ENCODE peak calls at places on chromosomes 12 and 14, in seven cellular contexts. One of them, this sample, is unnamed.

GRCh38 chr14:94971750-94972149 is 185.6 kb downstream of the DICER1 start:
- DNase-seq in tibial artery: peak; percentile 80
- DNase-seq in fibroblast of mammary gland: peak; percentile 47
- DNase-seq in foreskin fibroblast: no peak
- DNase-seq in pancreas: no peak
- DNase-seq in RWPE1: no peak
- DNase-seq in omental fat pad: no peak
- DNase-seq in this sample: peak; percentile 21

GRCh38 chr14:35883677-35884293 is 57.6 kb downstream of the BRMS1L start:
- DNase-seq in tibial artery: no peak
- DNase-seq in fibroblast of mammary gland: peak; percentile 35
- DNase-seq in foreskin fibroblast: no peak
- DNase-seq in pancreas: no peak
- DNase-seq in RWPE1: peak; percentile 27
- DNase-seq in omental fat pad: no peak
- DNase-seq in this sample: no peak

GRCh38 chr14:105562713-105563346 is 36.4 kb downstream of the TMEM121 start:
- DNase-seq in tibial artery: no peak
- DNase-seq in fibroblast of mammary gland: no peak
- DNase-seq in foreskin fibroblast: no peak
- DNase-seq in pancreas: no peak
- DNase-seq in RWPE1: no peak
- DNase-seq in omental fat pad: no peak
- DNase-seq in this sample: no peak

GRCh38 chr14:73715707-73716106 is 1.5 kb upstream of the PNMA1 start:
- DNase-seq in tibial artery: no peak
- DNase-seq in fibroblast of mammary gland: no peak
- DNase-seq in foreskin fibroblast: no peak
- DNase-seq in pancreas: no peak
- DNase-seq in RWPE1: no peak
- DNase-seq in omental fat pad: no peak
- DNase-seq in this sample: no peak

GRCh38 chr12:49160415-49160814 is 28.5 kb downstream of the TUBA1A start:
- DNase-seq in tibial artery: no peak
- DNase-seq in fibroblast of mammary gland: no peak
- DNase-seq in foreskin fibroblast: no peak
- DNase-seq in pancreas: no peak
- DNase-seq in RWPE1: no peak
- DNase-seq in omental fat pad: no peak
- DNase-seq in this sample: no peak

GRCh38 chr12:106584104-106585064 is 1.6 kb downstream of the RFX4 start:
- DNase-seq in tibial artery: no peak
- DNase-seq in fibroblast of mammary gland: no peak
- DNase-seq in foreskin fibroblast: no peak
- DNase-seq in pancreas: no peak
- DNase-seq in RWPE1: no peak
- DNase-seq in omental fat pad: no peak
- DNase-seq in this sample: no peak

GRCh38 chr12:130916251-130916911 is 37.3 kb upstream of the ADGRD1 start:
- DNase-seq in tibial artery: peak; percentile 69
- DNase-seq in fibroblast of mammary gland: peak; percentile 60
- DNase-seq in foreskin fibroblast: peak; percentile 50
- DNase-seq in pancreas: peak; percentile 78
- DNase-seq in RWPE1: peak; percentile 29
- DNase-seq in omental fat pad: no peak
- DNase-seq in this sample: peak; percentile 51

GRCh38 chr14:57871487-57872080 is 5.7 kb upstream of the SLC35F4 start:
- DNase-seq in tibial artery: no peak
- DNase-seq in fibroblast of mammary gland: peak; percentile 82
- DNase-seq in foreskin fibroblast: peak; percentile 31
- DNase-seq in pancreas: no peak
- DNase-seq in RWPE1: peak; percentile 48
- DNase-seq in omental fat pad: no peak
- DNase-seq in this sample: no peak

GRCh38 chr12:27623645-27624044 is 72.6 kb upstream of the REP15 start:
- DNase-seq in tibial artery: no peak
- DNase-seq in fibroblast of mammary gland: peak; percentile 75
- DNase-seq in foreskin fibroblast: peak; percentile 31
- DNase-seq in pancreas: no peak
- DNase-seq in RWPE1: no peak
- DNase-seq in omental fat pad: no peak
- DNase-seq in this sample: no peak

GRCh38 chr12:86710110-86710509 is 453.9 kb upstream of the MGAT4C start:
- DNase-seq in tibial artery: no peak
- DNase-seq in fibroblast of mammary gland: peak; percentile 50
- DNase-seq in foreskin fibroblast: peak; percentile 51
- DNase-seq in pancreas: no peak
- DNase-seq in RWPE1: no peak
- DNase-seq in omental fat pad: no peak
- DNase-seq in this sample: no peak

GRCh38 chr12:105474672-105475071 is 144.2 kb downstream of the C12orf75 start:
- DNase-seq in tibial artery: no peak
- DNase-seq in fibroblast of mammary gland: peak; percentile 33
- DNase-seq in foreskin fibroblast: peak; percentile 30
- DNase-seq in pancreas: no peak
- DNase-seq in RWPE1: peak; percentile 26
- DNase-seq in omental fat pad: no peak
- DNase-seq in this sample: peak; percentile 46

GRCh38 chr12:116264525-116265070 is 12.9 kb downstream of the MED13L start:
- DNase-seq in tibial artery: no peak
- DNase-seq in fibroblast of mammary gland: no peak
- DNase-seq in foreskin fibroblast: no peak
- DNase-seq in pancreas: no peak
- DNase-seq in RWPE1: no peak
- DNase-seq in omental fat pad: no peak
- DNase-seq in this sample: no peak

GRCh38 chr12:2877959-2878732 is 1.1 kb downstream of the RHNO1 start:
- DNase-seq in tibial artery: peak; percentile 60
- DNase-seq in fibroblast of mammary gland: peak; percentile 40
- DNase-seq in foreskin fibroblast: peak; percentile 41
- DNase-seq in pancreas: no peak
- DNase-seq in RWPE1: no peak
- DNase-seq in omental fat pad: no peak
- DNase-seq in this sample: no peak

GRCh38 chr14:92670177-92670576 is 78.2 kb downstream of the LGMN start:
- DNase-seq in tibial artery: no peak
- DNase-seq in fibroblast of mammary gland: peak; percentile 96
- DNase-seq in foreskin fibroblast: peak; percentile 95
- DNase-seq in pancreas: no peak
- DNase-seq in RWPE1: no peak
- DNase-seq in omental fat pad: no peak
- DNase-seq in this sample: no peak
- TF ChIP-seq CTCF in tibial artery: no peak
- TF ChIP-seq CTCF in fibroblast of mammary gland: peak; percentile 50
- TF ChIP-seq CTCF in foreskin fibroblast: peak; percentile 32
- TF ChIP-seq CTCF in pancreas: no peak
- TF ChIP-seq CTCF in RWPE1: peak; percentile 29
- TF ChIP-seq CTCF in omental fat pad: no peak
- TF ChIP-seq CTCF in this sample: peak; percentile 40

DNA sequence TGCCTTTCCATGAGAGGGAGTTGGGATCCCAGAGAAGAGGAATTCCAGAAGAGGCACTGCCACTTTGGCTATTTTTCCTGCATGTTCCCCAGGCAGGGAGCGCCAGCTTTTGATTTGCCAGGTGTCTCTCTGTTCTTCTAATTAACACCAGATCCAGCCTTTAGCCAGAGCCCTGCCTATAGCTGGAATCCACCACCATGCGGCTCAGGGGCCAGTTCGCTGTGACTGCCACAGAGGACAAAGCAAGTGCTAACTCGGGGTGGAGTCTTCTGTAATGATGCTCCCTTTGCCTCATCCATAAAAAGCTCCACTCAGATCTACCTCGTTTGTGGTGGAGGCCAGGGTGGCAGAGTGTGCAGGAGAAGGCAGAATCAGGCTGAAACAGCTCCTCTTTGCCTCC is 17.9 kb upstream of the CTDSP2 start:
- DNase-seq in tibial artery: no peak
- DNase-seq in fibroblast of mammary gland: no peak
- DNase-seq in foreskin fibroblast: peak; percentile 46
- DNase-seq in pancreas: no peak
- DNase-seq in RWPE1: no peak
- DNase-seq in omental fat pad: no peak
- DNase-seq in this sample: no peak
- TF ChIP-seq CTCF in tibial artery: peak; percentile 4
- TF ChIP-seq CTCF in fibroblast of mammary gland: no peak
- TF ChIP-seq CTCF in foreskin fibroblast: no peak
- TF ChIP-seq CTCF in pancreas: no peak
- TF ChIP-seq CTCF in RWPE1: no peak
- TF ChIP-seq CTCF in omental fat pad: no peak
- TF ChIP-seq CTCF in this sample: peak; percentile 10

DNA sequence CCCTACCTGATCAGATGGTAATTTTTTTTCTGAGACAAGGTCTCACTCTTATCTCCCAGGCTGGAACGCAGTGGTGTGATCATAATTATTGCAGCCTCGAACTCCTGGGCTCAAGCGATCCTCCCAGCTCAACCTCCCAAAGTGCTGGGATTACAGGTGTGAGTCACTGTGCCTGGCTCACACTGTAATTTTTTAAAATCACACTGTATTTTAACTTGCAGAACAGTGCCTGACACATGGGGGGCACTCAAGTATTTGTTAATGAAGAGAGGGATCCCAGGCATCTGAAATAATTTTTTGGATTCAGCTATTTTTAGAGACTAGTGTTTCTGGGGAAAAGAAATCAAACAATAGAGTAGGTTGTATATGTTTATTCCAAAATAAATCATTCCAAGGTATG is 21.7 kb downstream of the LIMA1 start:
- DNase-seq in tibial artery: no peak
- DNase-seq in fibroblast of mammary gland: peak; percentile 55
- DNase-seq in foreskin fibroblast: no peak
- DNase-seq in pancreas: no peak
- DNase-seq in RWPE1: no peak
- DNase-seq in omental fat pad: no peak
- DNase-seq in this sample: no peak
- TF ChIP-seq CTCF in tibial artery: no peak
- TF ChIP-seq CTCF in fibroblast of mammary gland: peak; percentile 19
- TF ChIP-seq CTCF in foreskin fibroblast: no peak
- TF ChIP-seq CTCF in pancreas: no peak
- TF ChIP-seq CTCF in RWPE1: no peak
- TF ChIP-seq CTCF in omental fat pad: no peak
- TF ChIP-seq CTCF in this sample: no peak

DNA sequence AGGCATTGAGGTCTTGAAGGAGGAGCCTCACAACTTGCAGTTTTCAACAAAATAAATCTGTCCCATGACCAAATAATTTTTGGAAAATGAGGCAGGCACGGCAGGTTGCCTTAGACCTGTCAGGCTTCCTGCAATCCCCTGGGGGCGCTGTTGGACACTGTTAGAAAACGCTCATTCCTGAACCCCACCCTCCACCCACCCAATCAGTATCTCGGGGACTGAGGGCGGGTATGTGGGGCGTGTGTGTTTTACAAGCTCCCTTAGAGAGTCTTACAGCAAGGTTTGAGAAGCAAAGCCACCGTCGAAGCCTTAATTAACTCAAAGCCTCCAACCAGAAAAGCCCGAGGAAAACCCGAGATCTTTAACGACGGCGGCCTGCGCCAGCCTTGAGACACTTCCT is 122.8 kb downstream of the GLT1D1 start:
- DNase-seq in tibial artery: no peak
- DNase-seq in fibroblast of mammary gland: no peak
- DNase-seq in foreskin fibroblast: no peak
- DNase-seq in pancreas: no peak
- DNase-seq in RWPE1: no peak
- DNase-seq in omental fat pad: no peak
- DNase-seq in this sample: no peak
- TF ChIP-seq CTCF in tibial artery: no peak
- TF ChIP-seq CTCF in fibroblast of mammary gland: no peak
- TF ChIP-seq CTCF in foreskin fibroblast: no peak
- TF ChIP-seq CTCF in pancreas: no peak
- TF ChIP-seq CTCF in RWPE1: no peak
- TF ChIP-seq CTCF in omental fat pad: no peak
- TF ChIP-seq CTCF in this sample: peak; percentile 51

GRCh38 chr14:65790185-65790815 is 377.8 kb downstream of the FUT8 start:
- DNase-seq in tibial artery: no peak
- DNase-seq in fibroblast of mammary gland: no peak
- DNase-seq in foreskin fibroblast: no peak
- DNase-seq in pancreas: no peak
- DNase-seq in RWPE1: no peak
- DNase-seq in omental fat pad: no peak
- DNase-seq in this sample: no peak
- TF ChIP-seq CTCF in tibial artery: no peak
- TF ChIP-seq CTCF in fibroblast of mammary gland: no peak
- TF ChIP-seq CTCF in foreskin fibroblast: no peak
- TF ChIP-seq CTCF in pancreas: no peak
- TF ChIP-seq CTCF in RWPE1: no peak
- TF ChIP-seq CTCF in omental fat pad: no peak
- TF ChIP-seq CTCF in this sample: peak; percentile 13

GRCh38 chr12:95481072-95481471 is 7.1 kb downstream of the METAP2 start:
- DNase-seq in tibial artery: no peak
- DNase-seq in fibroblast of mammary gland: no peak
- DNase-seq in foreskin fibroblast: no peak
- DNase-seq in pancreas: no peak
- DNase-seq in RWPE1: no peak
- DNase-seq in omental fat pad: no peak
- DNase-seq in this sample: no peak
- TF ChIP-seq CTCF in tibial artery: no peak
- TF ChIP-seq CTCF in fibroblast of mammary gland: no peak
- TF ChIP-seq CTCF in foreskin fibroblast: no peak
- TF ChIP-seq CTCF in pancreas: no peak
- TF ChIP-seq CTCF in RWPE1: no peak
- TF ChIP-seq CTCF in omental fat pad: no peak
- TF ChIP-seq CTCF in this sample: no peak